ENCODE peak calls at places on chromosomes 4 and X, in nine cellular contexts. V is endodermal cell, W is nephron progenitor cell, K is heart left ventricle, N is psoas muscle, C is left ventricle myocardium inferior, G is skeletal muscle cell, B is NB4, T is HEK293T. Q is an unnamed sample.

GRCh38 chr4:163378661-163379060 is 35.0 kb downstream of the NPY5R start:
- DNase-seq in V (no peak), W (no peak), K (no peak), N (no peak), C (no peak), G (no peak), B (no peak), T (no peak), Q (no peak)

GRCh38 chr4:174435981-174436776 is 86.1 kb downstream of the HPGD start:
- DNase-seq in V (no peak), W (no peak), K (no peak), N (no peak), C (no peak), G (no peak), B (no peak), T (no peak), Q (no peak)

GRCh38 chr4:52250124-52250523 is 199.0 kb downstream of the SPATA18 start:
- DNase-seq in V (no peak), W (no peak), K (peak), N (no peak), C (peak), G (peak), B (peak), T (no peak), Q (no peak)

GRCh38 chr4:85824166-85824945 is 349.4 kb downstream of the ARHGAP24 start:
- DNase-seq in V (no peak), W (no peak), K (no peak), N (no peak), C (no peak), G (no peak), B (no peak), T (no peak), Q (no peak)

GRCh38 chr4:5751073-5751917 is 40.3 kb downstream of the EVC start:
- DNase-seq in V (peak), W (no peak), K (no peak), N (no peak), C (no peak), G (peak), B (no peak), T (no peak), Q (no peak)

GRCh38 chr4:21888195-21888976 is 60.2 kb downstream of the KCNIP4 start:
- DNase-seq in V (no peak), W (no peak), K (no peak), N (no peak), C (no peak), G (peak), B (no peak), T (no peak), Q (no peak)

GRCh38 chrX:23311731-23312130 is 22.9 kb upstream of the PTCHD1 start:
- DNase-seq in V (no peak), W (no peak), K (no peak), N (no peak), C (no peak), G (no peak), B (no peak), T (no peak), Q (no peak)

GRCh38 chr4:8439914-8440490 is 521 bp downstream of the ACOX3 start:
- DNase-seq in V (peak), W (peak), K (no peak), N (no peak), C (no peak), G (no peak), B (peak), T (peak), Q (no peak)

GRCh38 chr4:55116450-55116849 is 8.9 kb downstream of the KDR start:
- DNase-seq in V (peak), W (no peak), K (no peak), N (no peak), C (no peak), G (no peak), B (no peak), T (no peak), Q (no peak)

GRCh38 chr4:47526281-47526680 is 41.2 kb downstream of the ATP10D start:
- DNase-seq in V (no peak), W (no peak), K (no peak), N (no peak), C (no peak), G (peak), B (no peak), T (no peak), Q (no peak)

GRCh38 chr4:95251568-95251967 is 297.2 kb downstream of the UNC5C start:
- DNase-seq in V (no peak), W (no peak), K (no peak), N (no peak), C (no peak), G (no peak), B (no peak), T (no peak), Q (no peak)

GRCh38 chr4:61405307-61405706 is 205.2 kb downstream of the ADGRL3 start:
- DNase-seq in V (no peak), W (no peak), K (no peak), N (no peak), C (no peak), G (no peak), B (no peak), T (no peak), Q (no peak)

GRCh38 chrX:48996969-48997368 is 5.1 kb downstream of the GRIPAP1 start:
- DNase-seq in V (peak), W (peak), K (no peak), N (no peak), C (no peak), G (no peak), B (peak), T (no peak), Q (no peak)

GRCh38 chr4:149161247-149161646 is 654.4 kb downstream of the IQCM start:
- DNase-seq in V (no peak), W (no peak), K (no peak), N (no peak), C (no peak), G (no peak), B (no peak), T (no peak), Q (no peak)

GRCh38 chrX:103376118-103376978 is at the start of gene BEX3:
- DNase-seq in V (peak), W (peak), K (peak), N (peak), C (peak), G (no peak), B (no peak), T (peak), Q (peak)

GRCh38 chr4:26388671-26389070 is 67.9 kb downstream of the RBPJ start:
- DNase-seq in V (no peak), W (no peak), K (no peak), N (no peak), C (no peak), G (no peak), B (no peak), T (no peak), Q (no peak)

GRCh38 chr4:89438102-89438831 is 130.7 kb upstream of the GPRIN3 start:
- DNase-seq in V (peak), W (peak), K (no peak), N (peak), C (no peak), G (no peak), B (peak), T (peak), Q (peak)

Q was measured in right lobe of liver.